ENCODE peak calls at places on chromosomes 2 and 18, in nine cellular contexts. T, D, Y, V, N, F, Z, Q and M are unnamed samples.

GRCh38 chr18:75107196-75107930 is 101.6 kb downstream of the PTGR3 start:
- DNase-seq in T (no peak), D (no peak), Y (no peak), V (no peak), N (no peak), F (no peak), Z (no peak), Q (no peak), M (no peak)

GRCh38 chr2:7766978-7767565 is 849.9 kb downstream of the RNF144A start:
- DNase-seq in T (no peak), D (peak), Y (peak), V (no peak), N (no peak), F (no peak), Z (no peak), Q (no peak), M (no peak)

GRCh38 chr18:12371590-12371989 is 5.4 kb downstream of the AFG3L2 start:
- DNase-seq in T (no peak), D (no peak), Y (no peak), V (no peak), N (no peak), F (no peak), Z (no peak), Q (no peak), M (no peak)

GRCh38 chr2:151302879-151303278 is 13.4 kb upstream of the NMI start:
- DNase-seq in T (no peak), D (no peak), Y (no peak), V (no peak), N (no peak), F (no peak), Z (no peak), Q (no peak), M (no peak)

GRCh38 chr2:149438260-149438960 is 108.0 kb downstream of the LYPD6 start:
- DNase-seq in T (no peak), D (no peak), Y (no peak), V (no peak), N (no peak), F (no peak), Z (no peak), Q (no peak), M (no peak)

GRCh38 chr2:217827430-217828201 is 175.2 kb downstream of the TNS1 start:
- DNase-seq in T (no peak), D (no peak), Y (no peak), V (no peak), N (no peak), F (no peak), Z (no peak), Q (no peak), M (no peak)

GRCh38 chr2:229642371-229642770 is 72.0 kb downstream of the DNER start:
- DNase-seq in T (no peak), D (peak), Y (no peak), V (peak), N (no peak), F (peak), Z (no peak), Q (no peak), M (no peak)

GRCh38 chr2:11498543-11499034 is 32.6 kb upstream of the E2F6 start:
- DNase-seq in T (peak), D (peak), Y (peak), V (peak), N (no peak), F (no peak), Z (no peak), Q (peak), M (peak)

GRCh38 chr2:124027182-124027581 is 2.1 kb downstream of the CNTNAP5 start:
- DNase-seq in T (no peak), D (no peak), Y (no peak), V (peak), N (peak), F (no peak), Z (no peak), Q (no peak), M (no peak)

GRCh38 chr2:2859732-2860131 is 517.9 kb downstream of the EIPR1 start:
- DNase-seq in T (no peak), D (no peak), Y (no peak), V (no peak), N (no peak), F (no peak), Z (no peak), Q (no peak), M (no peak)

GRCh38 chr2:174012347-174013309 is 47.5 kb upstream of the SP3 start:
- DNase-seq in T (peak), D (peak), Y (peak), V (peak), N (peak), F (no peak), Z (peak), Q (peak), M (peak)

GRCh38 chr2:158748925-158749590 is 46.1 kb upstream of the DAPL1 start:
- DNase-seq in T (no peak), D (no peak), Y (no peak), V (no peak), N (no peak), F (no peak), Z (no peak), Q (no peak), M (no peak)

GRCh38 chr2:156396126-156396525 is 40.1 kb upstream of the GPD2 start:
- DNase-seq in T (no peak), D (no peak), Y (no peak), V (no peak), N (no peak), F (no peak), Z (no peak), Q (no peak), M (no peak)

GRCh38 chr18:10444314-10445006 is 10.0 kb upstream of the APCDD1 start:
- DNase-seq in T (no peak), D (no peak), Y (no peak), V (peak), N (no peak), F (no peak), Z (no peak), Q (no peak), M (no peak)

GRCh38 chr2:36277146-36277808 is 78.3 kb upstream of the CRIM1 start:
- DNase-seq in T (no peak), D (no peak), Y (no peak), V (no peak), N (no peak), F (peak), Z (no peak), Q (no peak), M (no peak)

GRCh38 chr2:141554810-141555209 is 576.0 kb downstream of the LRP1B start:
- DNase-seq in T (no peak), D (no peak), Y (no peak), V (no peak), N (no peak), F (peak), Z (no peak), Q (no peak), M (no peak)

GRCh38 chr2:177606636-177607035 is 214.1 kb downstream of the AGPS start:
- DNase-seq in T (no peak), D (no peak), Y (no peak), V (no peak), N (no peak), F (no peak), Z (no peak), Q (no peak), M (no peak)

GRCh38 chr18:69897397-69898108 is 50.1 kb downstream of the CD226 start:
- DNase-seq in T (no peak), D (no peak), Y (no peak), V (no peak), N (peak), F (no peak), Z (no peak), Q (no peak), M (no peak)

GRCh38 chr18:48133675-48134251 is 203.3 kb upstream of the SMAD2 start:
- DNase-seq in T (no peak), D (peak), Y (no peak), V (peak), N (no peak), F (no peak), Z (no peak), Q (peak), M (no peak)

GRCh38 chr2:204578928-204579598 is 33.8 kb downstream of the PARD3B start:
- DNase-seq in T (no peak), D (no peak), Y (no peak), V (no peak), N (no peak), F (no peak), Z (no peak), Q (no peak), M (no peak)

GRCh38 chr2:96806468-96807126 is 9.5 kb upstream of the CNNM3 start:
- DNase-seq in T (no peak), D (no peak), Y (peak), V (no peak), N (no peak), F (no peak), Z (no peak), Q (peak), M (no peak)

DNA sequence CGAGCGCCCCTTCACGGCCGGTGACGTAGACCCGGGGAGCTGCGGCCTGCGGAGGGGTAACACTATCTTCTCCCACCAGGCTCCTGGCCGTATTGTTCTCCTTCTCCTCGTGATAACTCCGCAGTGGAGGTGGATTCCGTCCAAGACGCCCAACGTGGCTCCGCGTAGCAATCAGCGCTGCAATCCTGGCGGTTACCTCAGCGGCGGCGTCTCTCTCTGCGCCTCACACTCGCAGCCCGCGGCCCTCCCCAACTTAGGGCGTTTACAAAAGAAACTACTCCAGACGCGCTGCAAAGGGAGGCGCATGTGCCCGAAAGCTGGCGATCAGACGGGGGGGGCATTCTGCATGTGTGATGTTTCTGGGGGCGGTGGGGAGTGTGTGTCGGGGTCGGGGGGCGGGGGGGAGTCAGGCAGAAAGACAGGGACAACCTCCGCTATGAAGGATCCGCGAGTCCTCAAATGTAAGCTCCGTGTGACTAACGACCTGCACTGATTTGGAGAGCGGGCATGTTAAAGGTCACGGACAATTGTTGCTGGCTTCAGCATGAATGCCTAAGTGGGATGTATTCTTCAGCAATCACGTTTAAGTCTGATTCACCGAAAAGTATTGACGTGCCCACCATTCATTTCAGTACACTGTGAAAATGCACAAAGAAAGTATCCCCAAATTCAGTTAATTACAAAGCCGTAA is 1.3 kb upstream of the ZNF516 start:
- DNase-seq in T (peak), D (peak), Y (peak), V (peak), N (no peak), F (no peak), Z (no peak), Q (peak), M (no peak)
- TF ChIP-seq POLR2A in T (no peak), D (no peak), Y (no peak), V (no peak), N (peak), F (no peak), Z (no peak), Q (no peak), M (no peak)

DNA sequence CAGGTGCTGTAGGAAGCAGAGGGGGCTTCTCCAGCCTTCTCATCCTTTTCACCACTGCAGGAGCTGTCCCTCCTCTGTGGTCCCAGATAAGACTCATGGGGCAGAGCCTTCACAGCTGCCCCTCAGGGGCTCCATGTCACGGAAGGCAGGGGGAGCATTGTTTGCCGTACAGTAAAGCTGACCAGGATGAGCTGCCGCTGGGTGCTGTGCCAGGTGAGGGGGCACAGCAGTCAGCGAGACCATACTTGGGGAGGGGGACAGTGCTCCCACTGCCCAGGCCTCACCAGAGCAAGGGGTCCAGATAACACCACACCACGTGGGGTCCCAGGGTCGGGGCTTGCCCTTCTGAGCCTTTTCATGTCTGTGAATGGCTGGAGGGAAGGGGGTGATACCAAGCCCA is 46.3 kb downstream of the PLEKHB2 start:
- DNase-seq in T (no peak), D (no peak), Y (no peak), V (no peak), N (no peak), F (no peak), Z (no peak), Q (no peak), M (no peak)
- TF ChIP-seq POLR2AphosphoS5 in T (no peak), D (no peak), Y (no peak), V (no peak), N (no peak), F (no peak), Z (no peak), Q (peak), M (no peak)

DNA sequence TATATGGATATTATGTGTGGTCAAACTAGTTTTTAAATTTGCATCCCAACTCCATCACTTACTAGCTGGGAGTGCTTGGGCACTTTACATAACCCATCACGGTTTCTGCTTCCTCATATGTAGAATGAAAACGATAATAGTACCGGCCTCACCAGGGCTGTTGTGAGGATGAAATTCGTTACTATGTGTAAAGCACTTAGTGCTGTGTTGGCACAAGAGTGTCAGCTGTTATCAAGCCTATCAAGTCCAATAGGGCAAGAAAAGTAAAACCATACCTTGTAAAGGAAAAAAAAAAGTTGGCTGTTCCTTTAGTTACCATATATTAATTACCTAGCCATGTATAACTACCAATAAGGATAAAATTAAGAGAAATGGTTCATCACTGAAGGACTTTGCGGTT is 65.4 kb downstream of the TET3 start:
- DNase-seq in T (no peak), D (no peak), Y (no peak), V (no peak), N (no peak), F (no peak), Z (no peak), Q (no peak), M (no peak)
- TF ChIP-seq POLR2A in T (no peak), D (no peak), Y (no peak), V (no peak), N (no peak), F (no peak), Z (no peak), Q (no peak), M (no peak)

DNA sequence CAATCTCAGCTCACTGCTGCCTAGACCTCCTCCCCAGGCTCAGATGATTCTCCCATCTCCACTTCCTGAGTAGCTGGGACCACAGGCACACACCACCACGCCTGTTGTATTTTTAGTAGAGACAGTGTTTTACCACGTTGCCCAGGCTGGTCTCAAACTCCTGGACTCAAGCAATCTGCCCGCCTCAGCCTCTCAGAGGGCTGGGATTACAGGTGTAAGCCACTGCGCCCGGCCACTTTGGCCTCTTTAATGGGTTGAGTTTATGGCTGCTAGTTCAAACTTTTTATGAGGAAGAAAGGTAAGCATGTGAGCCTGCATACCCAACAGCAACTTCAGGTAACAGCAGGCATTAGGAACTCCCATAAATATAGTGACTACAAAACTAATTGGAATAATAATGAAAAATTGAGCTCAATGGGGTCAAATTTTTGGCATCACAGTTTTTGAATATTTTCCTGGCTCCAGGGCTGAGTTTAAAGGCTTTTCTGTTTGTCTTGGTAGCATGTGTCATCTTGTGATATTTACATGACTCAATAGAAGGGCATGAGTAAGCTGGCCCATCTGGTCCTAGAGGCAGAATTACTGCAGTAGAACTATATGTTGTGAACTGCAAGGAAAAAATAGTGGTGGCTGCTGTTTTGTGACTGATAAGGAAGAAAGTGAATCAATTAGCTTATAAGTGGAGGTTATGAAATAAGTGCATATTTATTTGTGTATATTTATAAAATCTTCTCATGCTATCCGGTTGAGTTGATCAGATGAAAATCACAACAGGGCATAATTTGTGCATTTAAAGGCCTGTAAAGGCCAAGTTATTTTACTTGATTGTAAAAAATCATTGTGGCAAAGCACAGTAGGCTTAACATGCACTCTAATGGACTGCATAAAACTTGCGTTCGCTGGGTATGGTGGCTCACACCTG is 24.8 kb downstream of the GALM start:
- DNase-seq in T (no peak), D (peak), Y (no peak), V (no peak), N (no peak), F (peak), Z (no peak), Q (no peak), M (no peak)
- TF ChIP-seq POLR2AphosphoS5 in T (no peak), D (no peak), Y (no peak), V (peak), N (no peak), F (no peak), Z (no peak), Q (no peak), M (no peak)

DNA sequence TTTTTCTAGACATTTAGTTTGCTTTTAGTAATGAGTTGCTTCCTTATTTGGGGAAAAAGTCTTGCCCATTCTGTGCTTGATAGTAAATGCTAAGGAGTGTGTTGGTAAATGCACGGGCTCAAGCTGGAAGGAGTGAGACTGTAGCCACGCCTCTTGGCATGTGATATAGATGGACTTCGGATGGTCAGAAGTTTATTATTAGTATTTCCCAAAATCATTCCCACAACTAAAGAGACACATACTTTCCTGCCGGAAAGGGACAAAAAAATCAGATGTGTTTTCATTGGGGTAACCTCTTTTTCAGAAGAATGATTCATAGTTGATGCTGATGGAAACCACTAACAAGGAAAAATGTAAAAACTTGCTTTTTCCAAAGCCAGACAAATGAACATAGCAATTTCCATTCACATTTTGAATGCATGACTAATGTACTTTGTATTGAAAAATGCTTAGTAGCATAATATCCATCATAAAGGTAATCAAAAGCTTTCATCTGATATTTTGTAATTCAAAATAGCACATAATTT is 133.2 kb downstream of the ZNF532 start:
- DNase-seq in T (no peak), D (no peak), Y (no peak), V (no peak), N (no peak), F (no peak), Z (no peak), Q (no peak), M (no peak)
- TF ChIP-seq POLR2A in T (no peak), D (no peak), Y (no peak), V (no peak), N (no peak), F (no peak), Z (no peak), Q (no peak), M (no peak)

GRCh38 chr2:101012054-101012705 is 10.1 kb downstream of the RPL31 start:
- DNase-seq in T (no peak), D (no peak), Y (no peak), V (no peak), N (no peak), F (no peak), Z (no peak), Q (no peak), M (no peak)

GRCh38 chr2:101007415-101008345 is 5.6 kb downstream of the RPL31 start:
- DNase-seq in T (no peak), D (no peak), Y (no peak), V (no peak), N (no peak), F (no peak), Z (no peak), Q (no peak), M (no peak)

GRCh38 chr2:101014264-101014857 is 12.3 kb downstream of the RPL31 start:
- DNase-seq in T (no peak), D (no peak), Y (no peak), V (no peak), N (no peak), F (no peak), Z (no peak), Q (no peak), M (no peak)

GRCh38 chr2:101012706-101013181 is 10.7 kb downstream of the RPL31 start:
- DNase-seq in T (no peak), D (peak), Y (no peak), V (no peak), N (no peak), F (no peak), Z (no peak), Q (no peak), M (no peak)

GRCh38 chr2:101011152-101011551 is 9.1 kb downstream of the RPL31 start:
- DNase-seq in T (no peak), D (no peak), Y (peak), V (no peak), N (no peak), F (no peak), Z (no peak), Q (no peak), M (no peak)
- TF ChIP-seq POLR2AphosphoS5 in T (no peak), D (no peak), Y (no peak), V (no peak), N (no peak), F (peak), Z (no peak), Q (no peak), M (no peak)

GRCh38 chr18:53745228-53745967 is 479.1 kb downstream of the MBD2 start:
- DNase-seq in T (no peak), D (no peak), Y (no peak), V (no peak), N (no peak), F (no peak), Z (no peak), Q (no peak), M (no peak)

GRCh38 chr18:53739700-53740099 is 484.8 kb downstream of the MBD2 start:
- DNase-seq in T (no peak), D (no peak), Y (no peak), V (no peak), N (no peak), F (no peak), Z (no peak), Q (no peak), M (no peak)
- TF ChIP-seq POLR2A in T (no peak), D (no peak), Y (no peak), V (no peak), N (no peak), F (no peak), Z (no peak), Q (no peak), M (no peak)

DNA sequence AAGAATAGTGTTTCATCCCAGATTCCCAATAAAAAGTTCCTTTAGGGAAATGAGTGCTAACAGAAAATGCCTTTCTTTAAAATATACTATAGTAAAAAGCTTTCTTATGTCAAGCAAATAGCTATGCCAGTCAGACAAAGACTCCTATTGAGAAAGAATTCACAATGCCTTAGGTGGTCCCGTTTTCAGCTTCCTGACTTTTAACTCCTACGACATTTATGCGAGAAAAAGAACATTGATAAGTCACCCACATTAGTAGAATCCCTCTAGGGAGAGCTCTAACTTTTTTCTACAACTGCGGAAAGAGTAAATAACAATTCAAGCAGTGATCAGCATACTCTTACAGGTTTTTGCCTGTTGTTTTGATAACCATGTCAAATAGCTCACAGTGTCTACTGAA is 750.8 kb upstream of the ACVR2A start:
- DNase-seq in T (no peak), D (no peak), Y (no peak), V (no peak), N (no peak), F (no peak), Z (no peak), Q (no peak), M (no peak)
- TF ChIP-seq POLR2AphosphoS5 in T (no peak), D (no peak), Y (no peak), V (no peak), N (no peak), F (no peak), Z (no peak), Q (no peak), M (no peak)